ENCODE peak calls at places on chromosomes 16 and 17, in seven cellular contexts. M, T, E, L, C, S and U are unnamed samples.

GRCh38 chr17:68539536-68540469 is 27.6 kb downstream of the PRKAR1A start:
- DNase-seq in M (no peak), E (no peak), L (peak; percentile 24), S (no peak), C (no peak), T (peak; percentile 22), U (peak; percentile 9)

GRCh38 chr16:21663889-21664647 is at the start of gene OTOA:
- DNase-seq in L (no peak), E (no peak), T (no peak), S (peak; percentile 71), M (no peak), C (peak; percentile 24), U (no peak)

GRCh38 chr16:72109300-72109699 is 15.7 kb downstream of the DHX38 start:
- DNase-seq in E (no peak), C (no peak), T (no peak), L (no peak), M (no peak), S (no peak), U (no peak)

GRCh38 chr17:47324224-47325020 is 667 bp downstream of the EFCAB13 start:
- DNase-seq in T (peak; percentile 81), S (no peak), C (no peak), L (no peak), M (peak; percentile 87), E (no peak), U (peak; percentile 88)

GRCh38 chr17:61583660-61584264 is 7.3 kb downstream of the NACA2 start:
- DNase-seq in L (no peak), C (no peak), E (no peak), T (no peak), M (no peak), S (no peak), U (no peak)

GRCh38 chr16:89913408-89914387 is 5.0 kb upstream of the MC1R start:
- DNase-seq in E (no peak), M (no peak), T (no peak), L (no peak), C (no peak), S (no peak), U (no peak)

GRCh38 chr17:2195729-2196128 is 107.9 kb downstream of the SMG6 start:
- DNase-seq in T (no peak), L (no peak), M (no peak), E (no peak), C (no peak), S (no peak), U (no peak)

GRCh38 chr17:41530062-41531048 is 2.2 kb upstream of the KRT19 start:
- DNase-seq in C (peak; percentile 88), E (peak; percentile 86), T (peak; percentile 85), S (no peak), L (peak; percentile 85), M (peak; percentile 90), U (peak; percentile 52)

GRCh38 chr17:27207073-27207511 is 86.8 kb upstream of the WSB1 start:
- DNase-seq in E (peak; percentile 22), S (no peak), C (no peak), T (peak; percentile 19), M (peak; percentile 77), L (no peak), U (peak; percentile 56)

GRCh38 chr16:70750893-70751467 is 50.0 kb downstream of the VAC14 start:
- DNase-seq in T (peak; percentile 66), E (no peak), L (no peak), C (no peak), S (no peak), M (peak; percentile 90), U (peak; percentile 99)

GRCh38 chr17:59331929-59332889 is 754 bp downstream of the YPEL2 start:
- DNase-seq in L (no peak), C (peak; percentile 53), E (no peak), M (no peak), T (no peak), S (peak; percentile 66), U (peak; percentile 64)

GRCh38 chr16:82384017-82384416 is 214.0 kb upstream of the MPHOSPH6 start:
- DNase-seq in T (no peak), E (no peak), S (no peak), L (no peak), C (no peak), M (no peak), U (no peak)

GRCh38 chr16:845349-845740 is 44.8 kb upstream of the GNG13 start:
- DNase-seq in E (no peak), T (no peak), S (no peak), C (no peak), M (no peak), L (no peak), U (no peak)

GRCh38 chr16:11612110-11612981 is 25.6 kb upstream of the LITAF start:
- DNase-seq in C (peak; percentile 46), L (peak; percentile 83), E (peak; percentile 61), T (peak; percentile 78), S (no peak), M (no peak), U (peak; percentile 92)

GRCh38 chr17:42155614-42156045 is 841 bp upstream of the RAB5C start:
- DNase-seq in E (no peak), T (no peak), M (no peak), C (no peak), L (no peak), S (no peak), U (no peak)

DNA sequence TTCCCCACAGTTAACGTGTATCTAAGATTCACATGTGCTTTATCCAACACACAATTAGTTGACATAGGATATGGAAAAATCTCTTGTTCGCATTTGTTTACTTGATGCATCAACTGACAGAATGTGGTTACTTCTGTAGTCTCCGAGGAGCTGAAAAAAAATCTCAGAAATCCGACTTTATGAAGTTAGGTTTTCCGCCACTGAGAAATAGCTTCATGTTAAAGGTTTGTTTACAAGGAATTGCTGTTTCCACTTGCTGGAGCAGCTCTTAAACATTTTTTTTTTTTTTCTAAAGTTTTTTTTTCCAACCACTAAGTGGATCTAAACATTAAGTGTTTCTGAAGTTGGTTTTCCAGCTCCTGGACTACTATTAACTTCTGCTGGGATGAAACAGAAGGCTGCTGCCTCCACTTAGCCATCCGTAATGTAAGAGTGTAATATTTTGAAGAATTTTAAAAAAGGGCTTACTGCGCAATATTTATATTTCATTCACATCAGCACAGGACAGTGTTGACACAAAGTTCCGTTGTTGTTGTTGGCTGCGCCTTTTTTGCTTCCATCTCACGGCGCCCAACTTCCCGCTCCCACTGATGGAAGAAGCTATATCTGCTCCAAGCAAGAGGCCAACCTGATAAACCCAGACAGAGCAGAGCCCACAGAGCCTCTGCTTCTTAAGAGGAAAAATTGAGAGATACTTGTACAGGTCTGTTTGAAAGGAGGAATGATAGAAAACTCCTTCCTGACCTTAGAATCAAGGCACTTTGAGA is 167.8 kb upstream of the KCNJ16 start:
- DNase-seq in C (no peak), S (no peak), M (no peak), E (no peak), L (no peak), T (no peak), U (no peak)
- TF ChIP-seq POLR2A in C (no peak), S (no peak), M (no peak), E (no peak), L (no peak), T (no peak), U (no peak)

DNA sequence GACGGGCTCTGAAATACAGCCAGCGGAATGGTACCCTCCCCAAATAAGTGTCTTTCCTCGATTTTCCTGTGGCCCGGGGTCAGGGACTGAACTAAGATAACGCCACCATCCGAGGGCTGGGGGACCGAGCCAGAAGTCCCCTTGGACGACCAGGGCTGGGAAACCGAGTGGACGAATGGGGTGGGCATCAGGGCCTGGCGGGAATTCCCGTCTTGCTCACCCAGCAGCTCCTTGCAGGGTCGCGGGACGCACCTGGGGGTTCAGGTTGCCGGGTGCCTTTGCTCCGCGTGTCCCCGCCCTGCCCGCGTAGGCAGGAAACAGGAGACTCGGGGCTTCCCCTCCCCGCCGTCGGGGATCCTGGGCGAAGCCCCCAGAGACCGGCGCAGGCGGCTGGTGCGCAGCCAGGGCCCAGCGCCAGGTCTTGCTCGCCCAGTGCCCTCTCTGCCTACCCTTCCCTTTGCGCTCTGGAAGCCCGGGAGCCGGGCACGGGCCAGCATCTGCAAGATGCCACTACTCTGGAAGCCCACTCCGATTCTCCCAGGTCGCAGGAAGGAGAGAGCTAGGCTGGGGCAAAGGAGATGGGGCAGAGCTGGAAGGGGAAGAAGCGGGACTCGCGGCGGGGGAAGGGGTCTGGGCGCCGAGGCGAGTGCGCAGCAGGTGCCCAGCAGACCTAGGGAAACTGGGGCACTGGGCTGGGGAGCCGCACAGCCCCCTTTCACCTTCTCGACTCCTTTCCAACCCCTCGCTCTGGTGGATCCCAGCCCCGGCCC is 729 bp upstream of the GRIN2C start:
- DNase-seq in M (no peak), T (no peak), S (peak; percentile 68), E (no peak), L (no peak), C (no peak), U (no peak)
- TF ChIP-seq CTCF in M (no peak), T (no peak), S (peak; percentile 8), E (no peak), L (no peak), C (no peak), U (no peak)

GRCh38 chr17:64741924-64742670 is 80.0 kb upstream of the SMURF2 start:
- DNase-seq in C (no peak), M (peak; percentile 75), L (no peak), T (no peak), S (no peak), E (no peak), U (no peak)
- TF ChIP-seq MAX in C (no peak), M (no peak), L (no peak), T (no peak), S (no peak), E (no peak), U (no peak)

DNA sequence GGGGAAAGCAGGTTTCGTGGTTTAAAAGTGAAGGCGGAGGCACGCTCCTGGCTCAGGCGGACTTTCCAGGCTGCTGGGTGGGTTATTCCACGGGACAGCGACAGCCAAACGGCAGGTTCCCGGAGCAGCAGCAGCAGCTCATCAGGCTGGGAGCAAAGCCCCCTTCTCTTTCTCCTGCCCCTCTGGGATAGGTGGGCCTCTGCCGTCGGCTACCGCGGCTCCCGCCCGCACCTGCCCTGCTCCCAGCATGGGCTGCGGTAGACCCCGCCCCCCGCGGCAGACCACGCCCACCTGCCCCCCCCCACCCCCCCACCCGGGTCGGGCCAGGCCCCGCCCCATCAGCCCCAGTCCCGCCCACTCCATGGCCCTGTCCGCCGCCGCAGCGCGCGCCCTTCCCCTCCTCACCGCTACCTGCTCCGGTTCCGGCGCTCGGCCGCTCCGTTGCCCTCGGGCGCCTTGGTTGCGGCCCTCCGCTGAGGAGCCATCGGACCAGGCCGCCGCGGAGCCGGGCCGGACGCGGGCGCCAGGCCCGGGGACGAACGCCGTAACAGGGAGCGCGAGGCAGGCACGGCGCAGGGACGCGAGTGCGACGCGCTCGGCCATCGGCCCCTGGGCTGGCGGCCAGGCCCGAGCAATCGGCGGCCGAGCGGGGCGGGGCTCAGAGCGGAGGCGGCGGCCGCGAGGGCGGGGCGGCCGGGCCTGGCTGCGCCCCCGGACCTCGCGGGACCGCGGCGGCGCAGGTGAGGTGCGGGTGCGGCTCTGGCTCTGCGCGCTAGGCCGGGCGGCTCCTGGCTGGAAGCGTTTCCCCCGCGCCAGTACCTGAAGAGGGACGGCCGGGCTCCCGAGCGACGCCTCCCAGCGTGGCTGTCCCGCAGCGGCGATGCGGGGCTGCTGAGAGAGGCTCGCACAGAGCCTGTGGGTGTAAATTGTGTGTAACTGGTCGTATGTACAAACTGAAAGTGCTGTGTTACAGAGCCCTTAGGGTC is at the start of the genes HEXD and OGFOD3:
- DNase-seq in C (peak; percentile 100), S (peak; percentile 93), E (peak; percentile 68), T (peak; percentile 86), L (peak; percentile 71), M (peak; percentile 81), U (peak; percentile 83)
- TF ChIP-seq POLR2A in C (peak; percentile 87), S (no peak), E (peak; percentile 90), T (peak; percentile 81), L (peak; percentile 80), M (peak; percentile 76), U (peak; percentile 84)